ENCODE peak calls at places on chromosome 22, in four cellular contexts. Z is GM12891; R is CD8-positive, alpha-beta memory T cell; Y is EL. T is an unnamed sample.

GRCh38 chr22:49510718-49511117 is 317.0 kb downstream of the BRD1 start:
- DNase-seq in Z (no peak), R (no peak), Y (no peak), T (no peak)

GRCh38 chr22:33380789-33381530 is 322.8 kb upstream of the SYN3 start:
- DNase-seq in Y (peak; percentile 14), Z (no peak), R (no peak), T (no peak)

GRCh38 chr22:45397806-45398205 is 15.6 kb downstream of the SMC1B start:
- DNase-seq in Y (no peak), Z (no peak), R (no peak), T (no peak)

GRCh38 chr22:49362393-49362792 is 465.3 kb downstream of the BRD1 start:
- DNase-seq in R (no peak), Z (no peak), Y (no peak), T (no peak)

GRCh38 chr22:48228468-48228867 is 1466.0 kb downstream of the TBC1D22A start:
- DNase-seq in Y (no peak), Z (no peak), R (no peak), T (no peak)

GRCh38 chr22:23893446-23893956 is 682 bp upstream of the MIF start:
- DNase-seq in R (no peak), Z (no peak), Y (no peak), T (no peak)

GRCh38 chr22:34897126-34897525 is 168.8 kb upstream of the ISX start:
- DNase-seq in Y (peak; percentile 65), Z (no peak), R (no peak), T (no peak)

GRCh38 chr22:45696227-45696626 is 24.6 kb downstream of the ATXN10 start:
- DNase-seq in Z (peak; percentile 15), R (no peak), Y (no peak), T (no peak)

GRCh38 chr22:49923445-49923844 is 5.0 kb downstream of the CRELD2 start:
- DNase-seq in Z (no peak), Y (no peak), R (no peak), T (peak; percentile 70)

GRCh38 chr22:23404689-23405365 is 175.3 kb downstream of the IGLL1 start:
- DNase-seq in Z (no peak), R (no peak), Y (peak; percentile 28), T (no peak)

GRCh38 chr22:41697126-41697775 is 2.1 kb upstream of the MEI1 start:
- DNase-seq in R (peak; percentile 92), Z (peak; percentile 70), Y (peak; percentile 89), T (peak; percentile 79)

GRCh38 chr22:36302439-36303114 is 49.6 kb downstream of the APOL1 start:
- DNase-seq in Z (no peak), R (no peak), Y (no peak), T (no peak)

GRCh38 chr22:36365020-36365411 is 22.8 kb downstream of the MYH9 start:
- DNase-seq in Y (peak; percentile 99), R (peak; percentile 95), Z (peak; percentile 60), T (peak; percentile 71)

GRCh38 chr22:27170491-27170890 is 513.1 kb downstream of the MIAT start:
- DNase-seq in Z (no peak), R (no peak), Y (peak; percentile 87), T (no peak)

GRCh38 chr22:17777005-17777716 is 2.9 kb upstream of the BID start:
- DNase-seq in Z (peak; percentile 78), Y (no peak), R (peak; percentile 84), T (peak; percentile 84)

GRCh38 chr22:21980547-21980946 is 2.0 kb downstream of the TOP3B start:
- DNase-seq in R (no peak), Z (no peak), Y (no peak), T (no peak)

GRCh38 chr22:24503137-24503850 is 8.2 kb downstream of the UPB1 start:
- DNase-seq in Z (peak; percentile 60), R (peak; percentile 69), Y (peak; percentile 72), T (peak; percentile 84)

GRCh38 chr22:43441216-43441615 is 29.4 kb downstream of the MPPED1 start:
- DNase-seq in R (no peak), Z (no peak), Y (no peak), T (no peak)

GRCh38 chr22:25775501-25775900 is 33.5 kb downstream of the MYO18B start:
- DNase-seq in Y (peak; percentile 43), R (no peak), Z (no peak), T (no peak)

GRCh38 chr22:45319319-45319675 is 9.6 kb downstream of the FAM118A start:
- DNase-seq in R (no peak), Z (no peak), Y (peak; percentile 16), T (no peak)